ENCODE peak calls at places on chromosomes 11 and 22, in five cellular contexts. One of them, this sample, is unnamed.

GRCh38 chr11:19345848-19346681 is 105.3 kb upstream of the E2F8 start:
- DNase-seq in GM23248: peak
- DNase-seq in CD8-positive, alpha-beta memory T cell: no peak
- DNase-seq in heart right ventricle: peak
- DNase-seq in dorsolateral prefrontal cortex: peak
- DNase-seq in this sample: peak

GRCh38 chr11:62444835-62445234 is 26.0 kb downstream of the SCGB1A1 start:
- DNase-seq in heart right ventricle: no peak
- DNase-seq in GM23248: no peak
- DNase-seq in CD8-positive, alpha-beta memory T cell: no peak
- DNase-seq in dorsolateral prefrontal cortex: no peak
- DNase-seq in this sample: no peak

GRCh38 chr11:105538531-105538930 is 71.3 kb upstream of the GRIA4 start:
- DNase-seq in heart right ventricle: no peak
- DNase-seq in GM23248: no peak
- DNase-seq in CD8-positive, alpha-beta memory T cell: no peak
- DNase-seq in dorsolateral prefrontal cortex: no peak
- DNase-seq in this sample: no peak

GRCh38 chr22:39819429-39819828 is 74.1 kb downstream of the ENTHD1 start:
- DNase-seq in dorsolateral prefrontal cortex: no peak
- DNase-seq in GM23248: no peak
- DNase-seq in heart right ventricle: no peak
- DNase-seq in CD8-positive, alpha-beta memory T cell: no peak
- DNase-seq in this sample: no peak

GRCh38 chr11:57712256-57713150 is at the start of gene TMX2:
- DNase-seq in GM23248: peak
- DNase-seq in dorsolateral prefrontal cortex: peak
- DNase-seq in CD8-positive, alpha-beta memory T cell: peak
- DNase-seq in heart right ventricle: peak
- DNase-seq in this sample: peak

GRCh38 chr11:11972942-11973341 is 35.5 kb downstream of the DKK3 start:
- DNase-seq in dorsolateral prefrontal cortex: no peak
- DNase-seq in CD8-positive, alpha-beta memory T cell: no peak
- DNase-seq in GM23248: no peak
- DNase-seq in heart right ventricle: no peak
- DNase-seq in this sample: no peak

GRCh38 chr11:128206476-128206875 is 380.9 kb downstream of the ETS1 start:
- DNase-seq in heart right ventricle: no peak
- DNase-seq in dorsolateral prefrontal cortex: no peak
- DNase-seq in GM23248: no peak
- DNase-seq in CD8-positive, alpha-beta memory T cell: no peak
- DNase-seq in this sample: no peak

GRCh38 chr11:71173709-71174108 is 78.7 kb downstream of the SHANK2 start:
- DNase-seq in dorsolateral prefrontal cortex: no peak
- DNase-seq in heart right ventricle: no peak
- DNase-seq in CD8-positive, alpha-beta memory T cell: no peak
- DNase-seq in GM23248: no peak
- DNase-seq in this sample: no peak

GRCh38 chr11:14300661-14301304 is 58.2 kb downstream of the RRAS2 start:
- DNase-seq in GM23248: peak
- DNase-seq in heart right ventricle: no peak
- DNase-seq in dorsolateral prefrontal cortex: peak
- DNase-seq in CD8-positive, alpha-beta memory T cell: no peak
- DNase-seq in this sample: peak

GRCh38 chr11:108768964-108769363 is 104.1 kb downstream of the DDX10 start:
- DNase-seq in GM23248: no peak
- DNase-seq in CD8-positive, alpha-beta memory T cell: no peak
- DNase-seq in heart right ventricle: no peak
- DNase-seq in dorsolateral prefrontal cortex: no peak
- DNase-seq in this sample: no peak

GRCh38 chr11:83008581-83008923 is 63.1 kb downstream of the RAB30 start:
- DNase-seq in dorsolateral prefrontal cortex: no peak
- DNase-seq in GM23248: peak
- DNase-seq in heart right ventricle: no peak
- DNase-seq in CD8-positive, alpha-beta memory T cell: no peak
- DNase-seq in this sample: no peak

GRCh38 chr11:39220501-39221230 is 2238.8 kb downstream of the LRRC4C start:
- DNase-seq in heart right ventricle: no peak
- DNase-seq in CD8-positive, alpha-beta memory T cell: no peak
- DNase-seq in dorsolateral prefrontal cortex: no peak
- DNase-seq in GM23248: no peak
- DNase-seq in this sample: no peak

GRCh38 chr11:22256876-22257275 is 64.0 kb downstream of the ANO5 start:
- DNase-seq in GM23248: no peak
- DNase-seq in CD8-positive, alpha-beta memory T cell: no peak
- DNase-seq in dorsolateral prefrontal cortex: no peak
- DNase-seq in heart right ventricle: no peak
- DNase-seq in this sample: no peak

GRCh38 chr22:38981005-38981658 is 1.0 kb upstream of the APOBEC3B start:
- DNase-seq in heart right ventricle: no peak
- DNase-seq in GM23248: peak
- DNase-seq in CD8-positive, alpha-beta memory T cell: no peak
- DNase-seq in dorsolateral prefrontal cortex: no peak
- DNase-seq in this sample: no peak

GRCh38 chr11:118619444-118620205 is 12.2 kb downstream of the PHLDB1 start:
- DNase-seq in CD8-positive, alpha-beta memory T cell: no peak
- DNase-seq in heart right ventricle: no peak
- DNase-seq in dorsolateral prefrontal cortex: peak
- DNase-seq in GM23248: peak
- DNase-seq in this sample: peak

GRCh38 chr11:43547411-43547718 is 133.2 kb upstream of the HSD17B12 start:
- DNase-seq in GM23248: peak
- DNase-seq in heart right ventricle: no peak
- DNase-seq in CD8-positive, alpha-beta memory T cell: no peak
- DNase-seq in dorsolateral prefrontal cortex: peak
- DNase-seq in this sample: no peak

GRCh38 chr22:37747090-37747714 is 50.4 kb downstream of the TRIOBP start:
- DNase-seq in dorsolateral prefrontal cortex: no peak
- DNase-seq in CD8-positive, alpha-beta memory T cell: no peak
- DNase-seq in heart right ventricle: no peak
- DNase-seq in GM23248: peak
- DNase-seq in this sample: peak

GRCh38 chr11:130725417-130726233 is 190.7 kb downstream of the SNX19 start:
- DNase-seq in heart right ventricle: no peak
- DNase-seq in dorsolateral prefrontal cortex: no peak
- DNase-seq in GM23248: peak
- DNase-seq in CD8-positive, alpha-beta memory T cell: no peak
- DNase-seq in this sample: no peak

GRCh38 chr11:16816358-16817270 is 78.2 kb downstream of the C11orf58 start:
- DNase-seq in CD8-positive, alpha-beta memory T cell: no peak
- DNase-seq in heart right ventricle: no peak
- DNase-seq in dorsolateral prefrontal cortex: no peak
- DNase-seq in GM23248: no peak
- DNase-seq in this sample: peak

GRCh38 chr22:36731916-36732315 is 28.4 kb upstream of the CACNG2 start:
- DNase-seq in dorsolateral prefrontal cortex: no peak
- DNase-seq in GM23248: no peak
- DNase-seq in CD8-positive, alpha-beta memory T cell: no peak
- DNase-seq in heart right ventricle: no peak
- DNase-seq in this sample: no peak

GRCh38 chr11:42521994-42522393 is 789.8 kb upstream of the API5 start:
- DNase-seq in CD8-positive, alpha-beta memory T cell: no peak
- DNase-seq in heart right ventricle: no peak
- DNase-seq in dorsolateral prefrontal cortex: no peak
- DNase-seq in GM23248: peak
- DNase-seq in this sample: no peak

DNA sequence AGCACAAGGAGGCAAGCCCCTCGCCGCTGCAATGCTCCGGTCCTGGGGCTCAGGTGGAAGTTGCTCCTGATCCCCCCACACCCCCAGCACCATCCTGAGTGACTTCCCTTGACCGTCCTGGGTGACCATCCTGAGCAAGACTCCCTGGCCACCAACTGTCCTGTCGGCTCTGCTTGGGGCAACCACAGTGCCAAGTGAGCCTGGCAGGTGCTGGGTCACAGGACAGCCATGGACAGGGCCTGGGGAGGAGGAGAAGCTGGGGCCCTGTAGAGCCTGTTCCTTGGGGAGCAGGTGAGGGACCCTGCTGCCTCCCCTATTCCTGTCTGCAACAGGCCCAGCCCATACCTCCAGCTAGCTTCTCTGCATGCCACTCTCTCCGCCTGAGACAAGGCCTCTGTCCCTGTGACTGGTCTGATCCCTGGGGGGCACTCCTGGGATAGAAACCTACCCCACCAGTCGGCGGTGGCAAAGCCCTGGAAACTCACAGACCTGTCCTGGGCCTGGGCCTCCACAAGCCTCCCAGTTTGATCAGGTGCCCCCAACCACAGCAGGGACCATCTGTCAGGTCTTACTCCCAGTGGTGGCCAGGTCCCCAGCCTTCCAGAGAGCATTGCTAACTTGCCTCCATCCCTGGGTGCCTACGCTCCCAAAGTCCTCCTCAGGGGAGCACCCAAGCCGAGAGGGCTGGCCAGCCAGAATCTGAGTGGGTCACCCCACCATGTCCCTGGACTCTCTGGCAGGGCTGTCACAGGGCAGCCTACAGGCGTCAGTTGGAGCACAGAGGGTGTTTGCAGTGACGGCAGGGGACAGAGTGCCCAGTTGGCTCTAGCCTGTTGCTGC is 68.7 kb upstream of the WNT7B start:
- DNase-seq in heart right ventricle: no peak
- DNase-seq in dorsolateral prefrontal cortex: peak
- DNase-seq in CD8-positive, alpha-beta memory T cell: no peak
- DNase-seq in GM23248: peak
- DNase-seq in this sample: peak
- H3K4me3 ChIP-seq in heart right ventricle: peak
- H3K4me3 ChIP-seq in dorsolateral prefrontal cortex: peak
- H3K4me3 ChIP-seq in CD8-positive, alpha-beta memory T cell: peak
- H3K4me3 ChIP-seq in GM23248: peak
- H3K4me3 ChIP-seq in this sample: peak

DNA sequence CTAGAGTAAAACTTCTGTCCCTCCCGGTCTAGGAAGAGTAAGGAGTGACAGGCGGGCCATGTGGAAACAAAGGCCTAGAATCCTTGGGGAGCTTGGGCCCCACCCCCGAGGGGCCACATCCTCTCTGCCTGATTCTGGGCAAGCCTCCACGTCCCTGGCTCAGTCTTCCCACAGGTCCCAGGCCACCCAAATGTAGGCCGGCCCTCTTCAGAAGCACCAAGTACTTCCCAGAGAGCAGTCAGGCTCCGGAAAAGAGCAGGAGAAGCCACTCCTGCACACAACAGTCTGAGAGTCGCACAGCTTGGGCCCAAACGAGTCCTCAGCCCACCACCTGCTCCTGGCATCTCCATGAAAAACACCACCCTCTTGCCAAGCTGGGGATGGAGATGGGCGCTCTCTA is 15.5 kb downstream of the EHD1 start:
- DNase-seq in GM23248: no peak
- DNase-seq in heart right ventricle: peak
- DNase-seq in dorsolateral prefrontal cortex: no peak
- DNase-seq in CD8-positive, alpha-beta memory T cell: no peak
- DNase-seq in this sample: peak
- H3K4me3 ChIP-seq in GM23248: no peak
- H3K4me3 ChIP-seq in heart right ventricle: no peak
- H3K4me3 ChIP-seq in dorsolateral prefrontal cortex: no peak
- H3K4me3 ChIP-seq in CD8-positive, alpha-beta memory T cell: peak
- H3K4me3 ChIP-seq in this sample: no peak

DNA sequence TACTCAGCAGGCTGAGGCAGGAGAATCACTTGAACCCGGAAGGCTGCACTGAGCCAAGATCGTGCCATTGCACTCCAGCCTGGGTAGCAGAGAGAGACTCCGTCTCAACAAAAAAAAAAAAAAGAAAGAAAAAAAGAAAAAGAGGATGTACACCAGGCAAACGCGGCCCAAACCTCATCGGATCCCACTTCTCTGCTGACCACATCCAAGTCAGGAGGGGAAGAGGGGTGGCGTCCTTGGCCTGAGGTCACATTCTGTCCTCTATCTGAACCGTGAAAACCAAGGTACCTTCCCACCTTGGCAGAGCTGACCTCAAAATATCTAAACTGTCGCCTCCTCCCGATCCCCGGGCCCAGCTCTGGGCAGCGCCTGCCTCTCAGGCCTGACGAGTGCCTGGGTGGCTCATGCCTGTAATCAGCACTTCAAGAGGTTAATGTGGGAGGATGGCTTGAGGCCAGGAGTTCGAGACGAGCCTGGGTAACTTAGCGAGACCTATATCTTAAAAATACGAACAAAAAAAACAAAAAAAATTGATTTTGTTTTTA is 25.1 kb downstream of the RGL4 start:
- DNase-seq in heart right ventricle: no peak
- DNase-seq in CD8-positive, alpha-beta memory T cell: no peak
- DNase-seq in dorsolateral prefrontal cortex: no peak
- DNase-seq in GM23248: no peak
- DNase-seq in this sample: peak
- H3K4me3 ChIP-seq in heart right ventricle: peak
- H3K4me3 ChIP-seq in CD8-positive, alpha-beta memory T cell: no peak
- H3K4me3 ChIP-seq in dorsolateral prefrontal cortex: peak
- H3K4me3 ChIP-seq in GM23248: peak
- H3K4me3 ChIP-seq in this sample: no peak

GRCh38 chr11:68839953-68840641 is 1.6 kb downstream of the CPT1A start:
- DNase-seq in GM23248: peak
- DNase-seq in heart right ventricle: no peak
- DNase-seq in dorsolateral prefrontal cortex: no peak
- DNase-seq in CD8-positive, alpha-beta memory T cell: no peak
- DNase-seq in this sample: peak
- H3K4me3 ChIP-seq in GM23248: peak
- H3K4me3 ChIP-seq in heart right ventricle: peak
- H3K4me3 ChIP-seq in dorsolateral prefrontal cortex: peak
- H3K4me3 ChIP-seq in CD8-positive, alpha-beta memory T cell: peak
- H3K4me3 ChIP-seq in this sample: peak

DNA sequence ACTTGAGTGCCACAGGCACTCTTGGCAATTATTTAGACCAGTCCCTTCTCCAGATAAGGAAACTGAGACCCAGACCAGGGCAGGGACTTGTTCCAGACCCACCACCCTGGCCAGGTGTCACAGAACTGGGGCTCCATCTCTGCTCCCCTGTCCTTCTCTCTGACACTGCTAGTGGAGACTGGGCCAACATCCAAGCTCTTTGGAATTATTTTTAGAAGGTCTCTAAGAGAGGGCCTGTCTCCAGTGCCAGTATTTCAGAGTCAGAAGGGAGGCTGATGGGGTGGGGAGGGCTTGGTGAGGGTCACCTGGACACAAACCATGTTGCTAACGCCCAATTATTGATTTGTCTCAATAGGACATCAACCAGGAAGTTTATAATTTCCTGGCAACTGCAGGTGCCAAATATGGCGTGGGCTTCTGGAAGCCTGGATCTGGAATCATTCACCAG is 32.7 kb downstream of the POLR3H start:
- DNase-seq in GM23248: no peak
- DNase-seq in dorsolateral prefrontal cortex: peak
- DNase-seq in heart right ventricle: no peak
- DNase-seq in CD8-positive, alpha-beta memory T cell: no peak
- DNase-seq in this sample: peak
- H3K4me3 ChIP-seq in GM23248: no peak
- H3K4me3 ChIP-seq in dorsolateral prefrontal cortex: no peak
- H3K4me3 ChIP-seq in heart right ventricle: no peak
- H3K4me3 ChIP-seq in CD8-positive, alpha-beta memory T cell: no peak
- H3K4me3 ChIP-seq in this sample: no peak

This sample was measured in right cardiac atrium.